ENCODE peak calls at places on chromosomes 4 and X, in eight cellular contexts. L, Q, H, M, E, D, Y and U are unnamed samples.

GRCh38 chrX:154918060-154918483 is 31.9 kb downstream of the F8A1 start:
- DNase-seq in L (peak; percentile 52), Q (peak; percentile 77), H (peak; percentile 56), M (peak; percentile 84), E (peak; percentile 13), D (peak; percentile 80), Y (peak; percentile 62), U (peak; percentile 55)

GRCh38 chr4:180811556-180811955 is 1431.6 kb upstream of the TENM3 start:
- DNase-seq in L (no peak), Q (no peak), H (no peak), M (no peak), E (no peak), D (no peak), Y (no peak), U (no peak)

GRCh38 chrX:110853610-110854009 is 58.0 kb upstream of the CHRDL1 start:
- DNase-seq in L (peak; percentile 35), Q (peak; percentile 3), H (no peak), M (no peak), E (peak; percentile 20), D (peak; percentile 14), Y (peak; percentile 58), U (no peak)

GRCh38 chr4:40423735-40424134 is 88.6 kb downstream of the CHRNA9 start:
- DNase-seq in L (no peak), Q (peak; percentile 58), H (no peak), M (peak; percentile 65), E (no peak), D (peak; percentile 4), Y (no peak), U (no peak)

GRCh38 chr4:110184124-110184790 is 14.2 kb downstream of the ELOVL6 start:
- DNase-seq in L (no peak), Q (peak; percentile 58), H (no peak), M (peak; percentile 49), E (no peak), D (peak; percentile 67), Y (no peak), U (no peak)

GRCh38 chrX:10156199-10157031 is at the start of gene CLCN4:
- DNase-seq in L (peak; percentile 89), Q (peak; percentile 36), H (peak; percentile 82), M (peak; percentile 58), E (peak; percentile 9), D (no peak), Y (peak; percentile 76), U (peak; percentile 86)

GRCh38 chr4:73021634-73022033 is 47.9 kb downstream of the COX18 start:
- DNase-seq in L (no peak), Q (peak; percentile 79), H (no peak), M (peak; percentile 79), E (no peak), D (peak; percentile 55), Y (peak; percentile 58), U (no peak)

GRCh38 chrX:12580548-12580947 is 210.7 kb upstream of the PRPS2 start:
- DNase-seq in L (no peak), Q (peak; percentile 22), H (no peak), M (no peak), E (no peak), D (no peak), Y (no peak), U (no peak)

GRCh38 chr4:76740866-76741662 is 156.9 kb downstream of the SOWAHB start:
- DNase-seq in L (no peak), Q (no peak), H (no peak), M (no peak), E (no peak), D (no peak), Y (no peak), U (no peak)

GRCh38 chr4:175531405-175532091 is 280.5 kb downstream of the GPM6A start:
- DNase-seq in L (no peak), Q (peak; percentile 84), H (no peak), M (peak; percentile 47), E (no peak), D (peak; percentile 91), Y (no peak), U (no peak)

GRCh38 chr4:99185581-99185980 is 33.5 kb downstream of the ADH6 start:
- DNase-seq in L (no peak), Q (no peak), H (no peak), M (no peak), E (no peak), D (no peak), Y (no peak), U (no peak)

GRCh38 chrX:129759576-129760061 is 20.1 kb upstream of the SASH3 start:
- DNase-seq in L (peak; percentile 53), Q (peak; percentile 79), H (peak; percentile 67), M (peak; percentile 81), E (peak; percentile 33), D (peak; percentile 89), Y (no peak), U (peak; percentile 60)

GRCh38 chr4:122218762-122219161 is 66.6 kb downstream of the BLTP1 start:
- DNase-seq in L (no peak), Q (peak; percentile 20), H (no peak), M (peak; percentile 21), E (no peak), D (peak; percentile 9), Y (peak; percentile 35), U (no peak)

GRCh38 chrX:2682582-2683177 is 8.4 kb upstream of the CD99 start:
- DNase-seq in L (no peak), Q (no peak), H (no peak), M (no peak), E (no peak), D (no peak), Y (no peak), U (no peak)

GRCh38 chr4:140012688-140013087 is 141.3 kb downstream of the MAML3 start:
- DNase-seq in L (peak; percentile 60), Q (peak; percentile 92), H (peak; percentile 62), M (peak; percentile 82), E (peak; percentile 71), D (peak; percentile 89), Y (peak; percentile 60), U (no peak)

GRCh38 chr4:73922766-73923630 is 53.8 kb downstream of the CXCL1 start:
- DNase-seq in L (no peak), Q (peak; percentile 92), H (no peak), M (peak; percentile 85), E (no peak), D (peak; percentile 72), Y (no peak), U (no peak)

GRCh38 chrX:109920325-109920724 is 82.6 kb upstream of the TMEM164 start:
- DNase-seq in L (no peak), Q (no peak), H (no peak), M (no peak), E (no peak), D (no peak), Y (no peak), U (no peak)

GRCh38 chr4:174111350-174111888 is 172.0 kb downstream of the FBXO8 start:
- DNase-seq in L (no peak), Q (no peak), H (no peak), M (no peak), E (no peak), D (no peak), Y (no peak), U (no peak)

DNA sequence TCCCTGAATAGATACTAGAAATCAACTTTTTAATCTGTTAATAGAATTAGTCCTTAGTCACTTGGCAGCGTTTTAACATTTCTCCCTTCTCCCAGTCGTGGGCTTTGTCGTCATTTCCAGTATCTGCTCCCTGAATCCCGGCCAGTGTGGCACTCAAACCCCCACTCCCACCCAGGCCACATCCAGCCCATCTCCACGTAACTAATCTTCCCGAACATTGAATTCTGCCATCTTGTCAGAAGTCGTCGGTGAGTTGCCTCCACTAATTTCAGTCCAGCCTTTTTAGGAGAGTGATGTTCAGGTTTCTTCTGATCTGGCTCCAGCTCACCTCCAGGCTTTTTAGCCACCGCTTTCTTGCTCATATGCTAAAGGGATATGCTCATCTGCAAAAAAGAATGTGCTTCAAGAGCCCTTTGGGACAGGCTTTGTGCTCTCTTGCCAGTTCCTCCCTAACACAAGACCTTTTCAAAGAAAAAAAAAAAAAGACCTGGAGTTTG is 1.3 kb downstream of the TMEM165 start:
- DNase-seq in L (no peak), Q (peak; percentile 52), H (no peak), M (peak; percentile 72), E (no peak), D (peak; percentile 32), Y (no peak), U (no peak)
- H3K4me3 ChIP-seq in L (peak overlapping the region; percentile 92), Q (peak overlapping the region; percentile 88), H (peak overlapping the region; percentile 99), M (peak overlapping the region; percentile 78), E (peak overlapping the region; percentile 98), D (peak overlapping the region; percentile 61), Y (peak overlapping the region; percentile 93), U (peak overlapping the region; percentile 84)

DNA sequence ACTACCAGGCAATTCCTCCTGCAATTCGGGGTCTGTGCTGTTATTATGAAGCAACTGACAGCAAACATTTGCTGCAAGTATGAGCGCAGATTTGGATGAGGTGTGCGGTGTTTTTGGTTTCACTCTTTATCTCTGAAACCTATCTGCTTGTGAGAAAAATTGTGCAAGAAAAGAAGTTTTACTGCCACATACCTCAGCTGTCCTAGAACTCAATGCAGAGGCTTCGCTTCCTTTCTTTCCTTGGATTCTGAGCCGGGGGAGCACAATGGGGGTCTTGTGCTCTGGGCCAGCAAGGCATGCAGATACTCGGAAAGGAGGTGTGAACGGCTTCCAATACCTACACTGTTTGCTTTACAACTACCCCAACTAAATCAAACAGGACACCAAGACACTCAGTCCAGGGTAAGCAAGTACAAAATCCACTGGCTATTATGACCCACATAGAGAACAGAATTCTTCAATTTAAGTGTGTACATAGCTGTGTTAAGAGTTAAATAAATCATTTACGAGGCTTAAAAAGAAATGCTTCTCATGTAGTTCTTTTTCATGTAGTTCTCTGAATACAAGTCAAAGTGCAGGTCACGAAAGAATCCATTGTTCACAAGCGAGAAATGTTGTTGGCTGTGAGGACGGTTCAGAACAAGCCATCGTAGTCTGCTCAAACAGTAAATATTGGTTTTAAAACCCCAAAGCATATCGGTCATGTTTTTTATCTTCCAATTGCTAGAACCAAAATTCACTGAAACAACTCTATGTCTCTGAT is 1.1 kb downstream of the SORBS2 start:
- DNase-seq in L (no peak), Q (peak; percentile 17), H (no peak), M (no peak), E (no peak), D (no peak), Y (no peak), U (no peak)
- H3K4me3 ChIP-seq in L (peak overlapping the region; percentile 43), Q (peak overlapping the region; percentile 29), H (peak overlapping the region; percentile 16), M (no peak overlapping the region), E (peak overlapping the region; percentile 35), D (peak overlapping the region; percentile 14), Y (peak overlapping the region; percentile 55), U (peak overlapping the region; percentile 43)

GRCh38 chr4:88467392-88467791 is 10.5 kb downstream of the HERC5 start:
- DNase-seq in L (no peak), Q (no peak), H (no peak), M (no peak), E (no peak), D (no peak), Y (no peak), U (no peak)

GRCh38 chr4:88465653-88466192 is 8.8 kb downstream of the HERC5 start:
- DNase-seq in L (no peak), Q (no peak), H (no peak), M (no peak), E (no peak), D (no peak), Y (no peak), U (no peak)
- H3K4me3 ChIP-seq in L (no peak overlapping the region), Q (no peak overlapping the region), H (no peak overlapping the region), M (no peak overlapping the region), E (no peak overlapping the region), D (no peak overlapping the region), Y (no peak overlapping the region), U (no peak overlapping the region)

DNA sequence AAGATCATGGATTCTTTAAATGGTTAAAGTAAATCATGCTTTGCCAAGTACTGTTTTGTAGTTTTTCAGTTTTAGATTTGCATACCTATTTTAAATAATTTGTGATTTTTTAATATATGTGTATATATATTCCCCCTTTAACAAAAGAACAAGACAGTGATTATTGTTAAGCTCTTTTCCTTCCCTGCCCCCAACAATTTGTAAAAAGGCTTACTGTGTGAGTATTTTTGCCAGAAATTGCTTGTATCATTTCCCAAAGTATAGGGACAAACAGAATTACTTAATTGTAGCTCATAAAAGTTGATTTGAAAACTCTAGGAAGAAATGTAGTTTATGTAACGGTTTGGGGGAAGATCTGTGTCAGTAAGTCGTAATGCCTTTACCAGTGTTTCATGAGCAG is 19.0 kb downstream of the CPEB2 start:
- DNase-seq in L (no peak), Q (no peak), H (no peak), M (no peak), E (no peak), D (no peak), Y (no peak), U (no peak)
- H3K4me3 ChIP-seq in L (no peak overlapping the region), Q (no peak overlapping the region), H (no peak overlapping the region), M (no peak overlapping the region), E (no peak overlapping the region), D (no peak overlapping the region), Y (no peak overlapping the region), U (no peak overlapping the region)